ENCODE peak calls at places on chromosomes 13 and 19, in seven cellular contexts. B is SHP77, T is small intestine, Z is upper lobe of right lung, I is GM12878, A is fibroblast of lung, W is psoas muscle. Y is an unnamed sample.

GRCh38 chr13:23504188-23504587 is 66.0 kb upstream of the TNFRSF19 start:
- DNase-seq in B (no peak), T (no peak), Z (no peak), I (no peak), A (peak), W (no peak), Y (no peak)

GRCh38 chr19:40530091-40530901 is 46.4 kb upstream of the SHKBP1 start:
- DNase-seq in B (no peak), T (no peak), Z (no peak), I (no peak), A (no peak), W (no peak), Y (no peak)

GRCh38 chr13:22468055-22468454 is 712.7 kb upstream of the SGCG start:
- DNase-seq in B (no peak), T (no peak), Z (no peak), I (no peak), A (no peak), W (no peak), Y (no peak)

GRCh38 chr13:110699148-110700145 is 6.5 kb downstream of the CARS2 start:
- DNase-seq in B (no peak), T (no peak), Z (no peak), I (no peak), A (no peak), W (no peak), Y (no peak)

GRCh38 chr13:35160921-35161320 is 218.9 kb downstream of the NBEA start:
- DNase-seq in B (no peak), T (no peak), Z (no peak), I (no peak), A (no peak), W (no peak), Y (no peak)

GRCh38 chr13:113635048-113635420 is 23.0 kb downstream of the ATP4B start:
- DNase-seq in B (no peak), T (no peak), Z (peak), I (no peak), A (no peak), W (no peak), Y (no peak)

GRCh38 chr13:91375119-91375729 is 23.2 kb upstream of the GPC5 start:
- DNase-seq in B (peak), T (no peak), Z (no peak), I (no peak), A (no peak), W (no peak), Y (peak)

GRCh38 chr19:51719251-51719901 is 4.4 kb downstream of the HAS1 start:
- DNase-seq in B (no peak), T (no peak), Z (no peak), I (no peak), A (no peak), W (no peak), Y (no peak)

GRCh38 chr13:52067237-52067636 is 42.7 kb downstream of the UTP14C start:
- DNase-seq in B (no peak), T (no peak), Z (no peak), I (no peak), A (no peak), W (no peak), Y (no peak)

GRCh38 chr13:90717451-90717936 is 630.0 kb upstream of the MIR17HG start:
- DNase-seq in B (no peak), T (no peak), Z (no peak), I (no peak), A (peak), W (no peak), Y (no peak)

GRCh38 chr19:608155-609000 is 18.7 kb downstream of the HCN2 start:
- DNase-seq in B (no peak), T (no peak), Z (no peak), I (no peak), A (no peak), W (no peak), Y (no peak)

GRCh38 chr19:47093841-47094240 is 19.7 kb downstream of the ZC3H4 start:
- DNase-seq in B (no peak), T (no peak), Z (no peak), I (no peak), A (no peak), W (no peak), Y (no peak)

GRCh38 chr13:38566526-38566925 is 120.4 kb upstream of the FREM2 start:
- DNase-seq in B (peak), T (no peak), Z (no peak), I (no peak), A (no peak), W (no peak), Y (no peak)

GRCh38 chr19:18596752-18597157 is 8.2 kb downstream of the REX1BD start:
- DNase-seq in B (peak), T (peak), Z (peak), I (no peak), A (no peak), W (no peak), Y (no peak)

GRCh38 chr13:112839347-112840105 is 129.5 kb upstream of the MCF2L start:
- DNase-seq in B (no peak), T (no peak), Z (no peak), I (no peak), A (peak), W (no peak), Y (peak)

GRCh38 chr13:98513837-98514236 is 63.1 kb downstream of the STK24 start:
- DNase-seq in B (no peak), T (no peak), Z (no peak), I (no peak), A (no peak), W (no peak), Y (no peak)

GRCh38 chr19:3407556-3408516 is 41.5 kb downstream of the NFIC start:
- DNase-seq in B (no peak), T (no peak), Z (no peak), I (no peak), A (peak), W (peak), Y (no peak)

GRCh38 chr19:55418185-55418584 is 10.6 kb upstream of the UBE2S start:
- DNase-seq in B (peak), T (peak), Z (no peak), I (no peak), A (peak), W (no peak), Y (peak)

GRCh38 chr13:50712469-50712868 is 131.0 kb downstream of the DLEU7 start:
- DNase-seq in B (no peak), T (no peak), Z (no peak), I (no peak), A (no peak), W (no peak), Y (no peak)

GRCh38 chr13:50574731-50575130 is 268.8 kb downstream of the DLEU7 start:
- DNase-seq in B (no peak), T (no peak), Z (no peak), I (no peak), A (peak), W (no peak), Y (no peak)

GRCh38 chr13:23321534-23322241 is 111.8 kb downstream of the SACS start:
- DNase-seq in B (no peak), T (peak), Z (no peak), I (peak), A (peak), W (peak), Y (no peak)

GRCh38 chr13:45737571-45738002 is 35.5 kb downstream of the CBY2 start:
- DNase-seq in B (no peak), T (no peak), Z (no peak), I (no peak), A (no peak), W (no peak), Y (peak)

GRCh38 chr13:48528720-48529119 is 4.2 kb downstream of the RCBTB2 start:
- DNase-seq in B (no peak), T (no peak), Z (no peak), I (peak), A (no peak), W (no peak), Y (no peak)

GRCh38 chr19:51064534-51065220 is at the start of gene KLK13:
- DNase-seq in B (no peak), T (no peak), Z (peak), I (no peak), A (no peak), W (peak), Y (no peak)

GRCh38 chr19:10228925-10229324 is 2.2 kb downstream of the S1PR2 start:
- DNase-seq in B (peak), T (peak), Z (no peak), I (no peak), A (peak), W (no peak), Y (peak)

GRCh38 chr19:45275370-45275971 is 24.4 kb downstream of the MARK4 start:
- DNase-seq in B (no peak), T (no peak), Z (no peak), I (no peak), A (no peak), W (no peak), Y (peak)

GRCh38 chr19:41356984-41357739 is 3.4 kb upstream of the TGFB1 start:
- DNase-seq in B (no peak), T (no peak), Z (no peak), I (no peak), A (no peak), W (no peak), Y (no peak)

GRCh38 chr19:17312481-17313113 is 3.2 kb downstream of the DDA1 start:
- DNase-seq in B (no peak), T (no peak), Z (no peak), I (no peak), A (no peak), W (no peak), Y (no peak)

GRCh38 chr19:8459520-8460260 is 14.9 kb downstream of the HNRNPM start:
- DNase-seq in B (no peak), T (no peak), Z (no peak), I (no peak), A (peak), W (no peak), Y (no peak)

GRCh38 chr13:39310961-39311360 is 272.7 kb downstream of the NHLRC3 start:
- DNase-seq in B (no peak), T (no peak), Z (no peak), I (no peak), A (no peak), W (no peak), Y (no peak)

GRCh38 chr13:39612023-39612637 is 9.1 kb upstream of the LHFPL6 start:
- DNase-seq in B (peak), T (peak), Z (no peak), I (no peak), A (peak), W (peak), Y (peak)

GRCh38 chr19:46762245-46762890 is 16.1 kb upstream of the STRN4 start:
- DNase-seq in B (no peak), T (no peak), Z (no peak), I (no peak), A (no peak), W (no peak), Y (no peak)

GRCh38 chr19:35348909-35349611 is 1.4 kb downstream of the FFAR1 start:
- DNase-seq in B (no peak), T (no peak), Z (peak), I (no peak), A (no peak), W (no peak), Y (peak)

GRCh38 chr13:108656742-108657141 is 27.3 kb downstream of the MYO16 start:
- DNase-seq in B (no peak), T (no peak), Z (no peak), I (no peak), A (no peak), W (no peak), Y (no peak)

GRCh38 chr13:40503026-40503425 is 163.4 kb downstream of the FOXO1 start:
- DNase-seq in B (no peak), T (no peak), Z (no peak), I (no peak), A (peak), W (no peak), Y (no peak)

GRCh38 chr19:40612831-40613668 is 11.9 kb downstream of the LTBP4 start:
- DNase-seq in B (no peak), T (peak), Z (peak), I (no peak), A (peak), W (no peak), Y (peak)